ENCODE peak calls at places on chromosomes 16 and 17, in eight cellular contexts. Y is heart left ventricle, Z is body of pancreas, U is colonic mucosa, G is ovary, H is MM.1S, T is A549, F is lower lobe of right lung. A is an unnamed sample. For H3K4me1, the result is how much of the 10 kb centered on the place peaks cover.

GRCh38 chr16:9047689-9048301 is 43.6 kb upstream of the HAPSTR1 start:
- DNase-seq in Y (peak), Z (peak), U (peak), G (peak), H (peak), T (peak), F (peak), A (no peak)

GRCh38 chr16:75550211-75550662 is 5.8 kb downstream of the TMEM231 start:
- DNase-seq in Y (peak), Z (no peak), U (peak), G (no peak), H (peak), T (peak), F (no peak), A (no peak)

GRCh38 chr17:35953720-35954119 is 10.2 kb upstream of the LYZL6 start:
- DNase-seq in Y (no peak), Z (no peak), U (no peak), G (no peak), H (no peak), T (no peak), F (no peak), A (no peak)

GRCh38 chr17:29112780-29113295 is 67.4 kb downstream of the MYO18A start:
- DNase-seq in Y (peak), Z (peak), U (no peak), G (no peak), H (no peak), T (no peak), F (no peak), A (no peak)

GRCh38 chr17:48903401-48903800 is 4.8 kb upstream of the UBE2Z start:
- DNase-seq in Y (no peak), Z (no peak), U (no peak), G (no peak), H (no peak), T (no peak), F (no peak), A (no peak)

GRCh38 chr16:78125112-78125844 is 25.8 kb downstream of the WWOX start:
- DNase-seq in Y (no peak), Z (no peak), U (no peak), G (no peak), H (no peak), T (no peak), F (no peak), A (no peak)

GRCh38 chr17:50189396-50190277 is 11.8 kb downstream of the COL1A1 start:
- DNase-seq in Y (no peak), Z (no peak), U (no peak), G (no peak), H (no peak), T (no peak), F (no peak), A (no peak)

GRCh38 chr17:79784353-79785016 is 6.5 kb downstream of the CBX2 start:
- DNase-seq in Y (no peak), Z (no peak), U (no peak), G (no peak), H (no peak), T (no peak), F (peak), A (no peak)

GRCh38 chr16:50694206-50694605 is 800 bp downstream of the NOD2 start:
- DNase-seq in Y (no peak), Z (no peak), U (no peak), G (no peak), H (no peak), T (no peak), F (no peak), A (no peak)

GRCh38 chr17:68706351-68706750 is 105.2 kb upstream of the FAM20A start:
- DNase-seq in Y (no peak), Z (no peak), U (no peak), G (no peak), H (no peak), T (no peak), F (no peak), A (no peak)

GRCh38 chr17:36601303-36602029 is at the start of gene MRM1:
- DNase-seq in Y (peak), Z (peak), U (peak), G (peak), H (peak), T (peak), F (peak), A (peak)

GRCh38 chr17:76007131-76007849 is 6.6 kb downstream of the CDK3 start:
- DNase-seq in Y (no peak), Z (no peak), U (no peak), G (no peak), H (no peak), T (no peak), F (no peak), A (no peak)

GRCh38 chr16:1794221-1794871 is 841 bp upstream of the IGFALS start:
- DNase-seq in Y (peak), Z (peak), U (peak), G (no peak), H (no peak), T (no peak), F (peak), A (no peak)

GRCh38 chr16:13189250-13189649 is 287.9 kb downstream of the SHISA9 start:
- DNase-seq in Y (no peak), Z (no peak), U (no peak), G (no peak), H (no peak), T (no peak), F (no peak), A (no peak)

GRCh38 chr17:51640108-51640622 is 379.8 kb downstream of the UTP18 start:
- DNase-seq in Y (no peak), Z (no peak), U (no peak), G (no peak), H (no peak), T (peak), F (no peak), A (no peak)

GRCh38 chr16:83878838-83879237 is 20.1 kb upstream of the MLYCD start:
- DNase-seq in Y (no peak), Z (no peak), U (no peak), G (no peak), H (no peak), T (peak), F (no peak), A (no peak)

GRCh38 chr16:51569204-51569911 is 418.3 kb upstream of the SALL1 start:
- DNase-seq in Y (no peak), Z (no peak), U (no peak), G (no peak), H (peak), T (peak), F (no peak), A (no peak)

GRCh38 chr16:23496826-23497542 is 13.3 kb downstream of the GGA2 start:
- DNase-seq in Y (no peak), Z (peak), U (no peak), G (peak), H (no peak), T (no peak), F (no peak), A (no peak)

GRCh38 chr16:87303962-87304521 is 13.2 kb downstream of the C16orf95 start:
- DNase-seq in Y (no peak), Z (no peak), U (no peak), G (no peak), H (no peak), T (no peak), F (no peak), A (no peak)

GRCh38 chr17:3965123-3965800 is 1.0 kb upstream of the ATP2A3 start:
- DNase-seq in Y (peak), Z (peak), U (peak), G (no peak), H (peak), T (peak), F (peak), A (peak)

GRCh38 chr17:1929896-1930750 is 95.0 kb downstream of the RTN4RL1 start:
- DNase-seq in Y (no peak), Z (no peak), U (no peak), G (no peak), H (no peak), T (no peak), F (no peak), A (no peak)

GRCh38 chr16:70576431-70577255 is 53.0 kb downstream of the SF3B3 start:
- DNase-seq in Y (no peak), Z (no peak), U (peak), G (no peak), H (peak), T (no peak), F (no peak), A (no peak)

GRCh38 chr16:1960665-1961630 is 1.6 kb downstream of the NDUFB10 start:
- DNase-seq in Y (no peak), Z (peak), U (no peak), G (no peak), H (no peak), T (no peak), F (peak), A (peak)

GRCh38 chr17:33732116-33732515 is 439.0 kb upstream of the ASIC2 start:
- DNase-seq in Y (no peak), Z (no peak), U (no peak), G (no peak), H (peak), T (peak), F (no peak), A (no peak)

GRCh38 chr16:87047221-87048037 is 269.8 kb downstream of the C16orf95 start:
- DNase-seq in Y (no peak), Z (no peak), U (no peak), G (no peak), H (no peak), T (no peak), F (no peak), A (no peak)

GRCh38 chr17:45223541-45224528 is 2.1 kb downstream of the FMNL1 start:
- DNase-seq in Y (no peak), Z (no peak), U (peak), G (no peak), H (peak), T (no peak), F (no peak), A (peak)

GRCh38 chr16:51638338-51639135 is 487.5 kb upstream of the SALL1 start:
- DNase-seq in Y (no peak), Z (no peak), U (no peak), G (no peak), H (no peak), T (no peak), F (no peak), A (no peak)

GRCh38 chr17:45782889-45783592 is 1.1 kb upstream of the CRHR1 start:
- DNase-seq in Y (no peak), Z (no peak), U (no peak), G (no peak), H (no peak), T (peak), F (no peak), A (peak)

GRCh38 chr16:2712546-2712945 is 7.5 kb downstream of the PRSS27 start:
- DNase-seq in Y (no peak), Z (no peak), U (no peak), G (no peak), H (no peak), T (no peak), F (no peak), A (no peak)

GRCh38 chr17:78719630-78720298 is 62.3 kb downstream of the CYTH1 start:
- DNase-seq in Y (no peak), Z (no peak), U (no peak), G (no peak), H (no peak), T (no peak), F (no peak), A (no peak)

GRCh38 chr17:30093463-30094147 is 23.0 kb upstream of the NSRP1 start:
- DNase-seq in Y (peak), Z (peak), U (peak), G (no peak), H (peak), T (peak), F (no peak), A (peak)

GRCh38 chr16:29302976-29303375 is 103.5 kb downstream of the NPIPB11 start:
- DNase-seq in Y (no peak), Z (no peak), U (no peak), G (no peak), H (no peak), T (no peak), F (no peak), A (no peak)

GRCh38 chr17:81821603-81822311 is 11.3 kb downstream of the MCRIP1 start:
- DNase-seq in Y (peak), Z (peak), U (peak), G (peak), H (no peak), T (peak), F (peak), A (no peak)

GRCh38 chr16:15803608-15804007 is 53.2 kb downstream of the MYH11 start:
- DNase-seq in Y (no peak), Z (no peak), U (no peak), G (peak), H (no peak), T (no peak), F (no peak), A (no peak)

GRCh38 chr16:55842369-55843104 is 9.6 kb upstream of the CES1 start:
- DNase-seq in Y (no peak), Z (peak), U (no peak), G (no peak), H (peak), T (peak), F (no peak), A (no peak)

GRCh38 chr17:8122391-8122922 is 1.4 kb downstream of the HES7 start:
- DNase-seq in Y (peak), Z (no peak), U (peak), G (no peak), H (no peak), T (no peak), F (no peak), A (no peak)

GRCh38 chr16:70694088-70694487 is 8.2 kb upstream of the MTSS2 start:
- DNase-seq in Y (no peak), Z (no peak), U (no peak), G (no peak), H (no peak), T (peak), F (no peak), A (no peak)

GRCh38 chr17:32519769-32520701 is 33.2 kb downstream of the CDK5R1 start:
- DNase-seq in Y (peak), Z (no peak), U (peak), G (no peak), H (no peak), T (no peak), F (no peak), A (peak)

GRCh38 chr17:71500761-71501555 is 619.9 kb upstream of the SOX9 start:
- DNase-seq in Y (no peak), Z (no peak), U (no peak), G (no peak), H (no peak), T (no peak), F (no peak), A (no peak)

GRCh38 chr16:79856581-79856980 is 256.0 kb upstream of the MAF start:
- DNase-seq in Y (no peak), Z (no peak), U (no peak), G (no peak), H (no peak), T (no peak), F (no peak), A (no peak)

GRCh38 chr17:65171753-65172152 is 34.6 kb downstream of the RGS9 start:
- DNase-seq in Y (no peak), Z (no peak), U (no peak), G (no peak), H (no peak), T (no peak), F (no peak), A (no peak)

GRCh38 chr17:65172511-65173136 is 35.5 kb downstream of the RGS9 start:
- DNase-seq in Y (no peak), Z (no peak), U (no peak), G (no peak), H (no peak), T (no peak), F (no peak), A (no peak)

GRCh38 chr17:65174974-65175373 is 37.8 kb downstream of the RGS9 start:
- DNase-seq in Y (no peak), Z (no peak), U (no peak), G (no peak), H (no peak), T (no peak), F (no peak), A (no peak)

GRCh38 chr17:65173951-65174683 is 36.9 kb downstream of the RGS9 start:
- DNase-seq in Y (no peak), Z (no peak), U (no peak), G (no peak), H (no peak), T (no peak), F (no peak), A (no peak)

GRCh38 chr17:65173284-65173793 is 36.2 kb downstream of the RGS9 start:
- DNase-seq in Y (peak), Z (peak), U (peak), G (no peak), H (no peak), T (peak), F (no peak), A (peak)
- H3K4me1 ChIP-seq in Y (under half), Z (under half), U (under half), G (under half), H (under half), T (under half), F (under half), A (under half)

GRCh38 chr16:66658143-66658859 is 38.2 kb downstream of the CMTM4 start:
- DNase-seq in Y (no peak), Z (no peak), U (no peak), G (no peak), H (no peak), T (no peak), F (no peak), A (no peak)
- TF ChIP-seq CTCF in Y (no peak), Z (no peak), U (no peak), G (no peak), H (no peak), T (no peak), F (no peak), A (no peak)

GRCh38 chr17:14690704-14691103 is 389.8 kb downstream of the HS3ST3B1 start:
- DNase-seq in Y (no peak), Z (no peak), U (no peak), G (no peak), H (no peak), T (no peak), F (no peak), A (no peak)

GRCh38 chr17:14688134-14688533 is 387.3 kb downstream of the HS3ST3B1 start:
- DNase-seq in Y (no peak), Z (no peak), U (no peak), G (no peak), H (no peak), T (no peak), F (no peak), A (no peak)

DNA sequence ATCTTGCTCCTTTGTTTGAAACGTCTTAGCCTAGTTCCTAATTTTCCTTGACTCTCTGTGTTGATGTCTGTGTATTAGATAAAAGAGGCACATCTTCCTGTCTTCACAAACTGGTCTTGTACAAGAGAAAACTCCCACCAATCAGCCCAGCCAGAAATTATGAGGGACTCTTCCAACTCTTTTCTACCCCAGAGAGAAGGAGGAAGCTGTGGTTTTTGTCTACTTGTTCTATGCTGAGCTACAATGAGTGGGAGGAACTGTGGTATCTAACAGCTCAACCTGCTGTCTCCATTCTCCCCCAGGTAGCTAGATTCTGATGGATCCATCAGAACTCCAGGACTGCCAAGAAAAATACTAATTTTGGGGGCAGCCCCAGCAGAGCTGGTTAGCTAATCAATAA is 392.5 kb downstream of the HS3ST3B1 start:
- DNase-seq in Y (no peak), Z (no peak), U (no peak), G (no peak), H (no peak), T (no peak), F (no peak), A (no peak)
- H3K4me1 ChIP-seq in Y (under half), Z (under half), U (under half), G (under half), H (under half), T (under half), F (under half), A (under half)

GRCh38 chr16:17544785-17545184 is 74.0 kb upstream of the XYLT1 start:
- DNase-seq in Y (no peak), Z (no peak), U (peak), G (no peak), H (no peak), T (no peak), F (no peak), A (peak)
- TF ChIP-seq CTCF in Y (no peak), Z (no peak), U (no peak), G (no peak), H (peak), T (no peak), F (peak), A (peak)

GRCh38 chr16:85168732-85169256 is 56.5 kb upstream of the CIBAR2 start:
- DNase-seq in Y (peak), Z (peak), U (peak), G (peak), H (no peak), T (peak), F (peak), A (no peak)
- H3K4me1 ChIP-seq in Y (half or more), Z (half or more), U (under half), G (under half), H (under half), T (under half), F (half or more), A (under half)

DNA sequence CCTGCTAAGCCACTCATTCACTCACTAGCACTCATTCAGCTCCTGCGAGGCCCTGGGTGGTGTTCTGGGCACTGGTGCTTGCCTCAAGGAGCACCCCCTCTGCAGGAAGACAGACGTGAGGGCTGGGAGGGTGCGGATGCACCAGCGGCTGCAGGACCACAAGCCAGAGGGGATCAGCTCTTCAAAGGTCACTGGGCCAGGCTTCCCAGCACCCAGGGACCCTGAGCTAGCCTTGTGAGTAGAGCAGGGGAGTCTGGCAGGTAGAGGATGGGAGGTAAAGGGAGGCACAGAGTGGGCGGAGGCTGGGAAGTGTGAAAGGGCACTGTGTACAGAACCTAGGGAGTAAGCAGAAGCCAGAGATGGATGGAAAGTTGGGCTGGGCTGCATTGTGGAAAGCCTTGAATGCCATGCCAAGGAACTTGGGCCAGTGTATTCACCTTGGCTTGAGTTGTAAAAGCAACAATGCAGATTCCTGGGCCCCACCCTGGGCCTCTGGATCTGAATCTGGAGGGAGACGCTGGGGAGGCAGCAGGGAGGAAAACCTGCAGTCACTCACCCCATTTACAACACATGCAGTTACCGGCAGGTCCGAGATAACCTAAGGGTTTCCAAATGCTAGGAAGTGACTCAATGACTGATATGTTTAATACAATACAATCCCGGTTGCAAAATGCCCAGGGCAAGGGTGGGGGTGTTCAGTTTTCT is 1.7 kb downstream of the IL4R start:
- DNase-seq in Y (peak), Z (peak), U (peak), G (no peak), H (no peak), T (peak), F (peak), A (peak)
- TF ChIP-seq CTCF in Y (no peak), Z (no peak), U (no peak), G (no peak), H (no peak), T (no peak), F (no peak), A (no peak)

A was measured in CD8-positive, alpha-beta T cell.